ENCODE peak calls at places on chromosomes 7 and 10, in nine cellular contexts. R is GM03348, L is fibroblast of mammary gland, H is EL, E is kidney epithelial cell, G is endothelial cell, U is NCI-H1694, I is Right ventricle myocardium superior, T is H9. F is an unnamed sample.

GRCh38 chr10:64115913-64116643 is 594.9 kb downstream of the REEP3 start:
- DNase-seq in G (peak; percentile 26), T (peak; percentile 57), I (no peak), R (no peak), U (no peak), E (no peak), H (no peak), L (no peak), F (no peak)

GRCh38 chr10:2981361-2981801 is 86.0 kb upstream of the PFKP start:
- DNase-seq in R (no peak), U (no peak), T (peak; percentile 41), L (no peak), H (no peak), G (no peak), I (no peak), E (no peak), F (no peak)

GRCh38 chr7:988426-988911 is 5.5 kb downstream of the CYP2W1 start:
- DNase-seq in R (no peak), E (no peak), U (no peak), I (no peak), G (no peak), T (no peak), L (peak; percentile 18), H (no peak), F (no peak)

GRCh38 chr7:30074422-30075030 is 46.3 kb downstream of the PLEKHA8 start:
- DNase-seq in E (no peak), U (peak; percentile 75), I (no peak), L (peak; percentile 67), G (no peak), R (peak; percentile 29), T (no peak), H (peak; percentile 53), F (no peak)

GRCh38 chr10:131760416-131761166 is 140.2 kb upstream of the PPP2R2D start:
- DNase-seq in R (no peak), T (peak; percentile 55), E (no peak), U (no peak), L (no peak), H (no peak), G (no peak), I (no peak), F (no peak)

GRCh38 chr7:28442540-28443420 is 30.5 kb downstream of the CREB5 start:
- DNase-seq in R (no peak), T (no peak), H (peak; percentile 11), L (peak; percentile 60), E (no peak), U (no peak), G (no peak), I (no peak), F (no peak)

GRCh38 chr10:80966326-80966986 is 428.8 kb downstream of the SH2D4B start:
- DNase-seq in E (no peak), R (no peak), H (no peak), T (no peak), L (no peak), I (no peak), U (no peak), G (no peak), F (no peak)

GRCh38 chr7:155877167-155877566 is 64.9 kb upstream of the SHH start:
- DNase-seq in T (no peak), L (no peak), E (no peak), U (no peak), R (no peak), I (no peak), G (no peak), H (no peak), F (no peak)

GRCh38 chr10:118840071-118840775 is 85.5 kb upstream of the CACUL1 start:
- DNase-seq in H (no peak), T (no peak), I (no peak), R (no peak), E (peak; percentile 19), U (no peak), L (peak; percentile 36), G (no peak), F (peak; percentile 73)

GRCh38 chr10:104146871-104147270 is 24.9 kb downstream of the SFR1 start:
- DNase-seq in I (no peak), U (peak; percentile 85), L (no peak), G (no peak), T (no peak), E (no peak), R (no peak), H (no peak), F (no peak)

GRCh38 chr10:117346574-117346973 is 28.7 kb downstream of the PDZD8 start:
- DNase-seq in H (no peak), I (no peak), U (no peak), L (no peak), G (no peak), E (no peak), R (no peak), T (peak; percentile 96), F (no peak)

GRCh38 chr7:13077466-13077865 is 390.0 kb downstream of the ARL4A start:
- DNase-seq in G (no peak), H (peak; percentile 76), L (peak; percentile 12), U (no peak), I (no peak), E (no peak), T (no peak), R (peak; percentile 41), F (no peak)

GRCh38 chr7:41579961-41580935 is 122.6 kb downstream of the INHBA start:
- DNase-seq in T (no peak), I (no peak), R (peak; percentile 73), G (no peak), U (no peak), E (peak; percentile 56), H (peak; percentile 97), L (peak; percentile 85), F (no peak)